ENCODE peak calls at places on chromosomes 3 and 15, in five cellular contexts. N is nephron progenitor cell; V is bronchial epithelial cell; D is fibroblast of gingiva; A is activated T-helper 1 cell treated with anti-CD3 and anti-CD28 coated beads, Interleukin-2, amount 50 U/mL, for 16 hours. T is an unnamed sample.

GRCh38 chr3:52800079-52800478 is 5.5 kb downstream of the ITIH3 start:
- DNase-seq in N (no peak), V (no peak), D (peak; percentile 29), A (no peak), T (no peak)

GRCh38 chr3:48428863-48429415 is 947 bp downstream of the PLXNB1 start:
- DNase-seq in N (peak; percentile 64), V (no peak), D (no peak), A (no peak), T (peak; percentile 65)

GRCh38 chr3:50201573-50202315 is 3.3 kb upstream of the SLC38A3 start:
- DNase-seq in N (no peak), V (no peak), D (no peak), A (no peak), T (peak; percentile 56)

GRCh38 chr15:77983091-77983707 is 94.3 kb downstream of the TBC1D2B start:
- DNase-seq in N (no peak), V (no peak), D (no peak), A (no peak), T (no peak)

GRCh38 chr15:98904466-98905048 is 103.0 kb downstream of the PGPEP1L start:
- DNase-seq in N (peak; percentile 18), V (peak; percentile 69), D (peak; percentile 67), A (no peak), T (no peak)

GRCh38 chr3:169429328-169429727 is 234.2 kb downstream of the MECOM start:
- DNase-seq in N (no peak), V (no peak), D (no peak), A (no peak), T (no peak)

GRCh38 chr3:60917136-60917535 is 334.1 kb downstream of the FHIT start:
- DNase-seq in N (no peak), V (no peak), D (no peak), A (no peak), T (no peak)

GRCh38 chr3:29922990-29923746 is 642.3 kb downstream of the RBMS3 start:
- DNase-seq in N (no peak), V (peak; percentile 92), D (peak; percentile 89), A (no peak), T (peak; percentile 42)

GRCh38 chr3:149772861-149773260 is 19.5 kb downstream of the ANKUB1 start:
- DNase-seq in N (no peak), V (no peak), D (no peak), A (no peak), T (no peak)

GRCh38 chr15:78392430-78392829 is 45.6 kb upstream of the IREB2 start:
- DNase-seq in N (no peak), V (peak; percentile 37), D (no peak), A (no peak), T (no peak)

GRCh38 chr3:53815651-53816050 is 30.6 kb downstream of the CHDH start:
- DNase-seq in N (no peak), V (no peak), D (no peak), A (no peak), T (no peak)

GRCh38 chr3:129794319-129795201 is 99.0 kb downstream of the TMCC1 start:
- DNase-seq in N (peak; percentile 30), V (peak; percentile 98), D (peak; percentile 1), A (no peak), T (peak; percentile 63)

GRCh38 chr3:53588122-53588521 is 93.7 kb downstream of the CACNA1D start:
- DNase-seq in N (no peak), V (peak; percentile 87), D (no peak), A (no peak), T (no peak)

T was measured in heart left ventricle.